ENCODE peak calls at places on chromosomes 13 and 19, in nine cellular contexts. One of them, this sample, is unnamed.
A peak's percentile ranks its signal among the peaks of the same experiment; 100 is the strongest.

GRCh38 chr19:39941615-39942507 is 7.4 kb upstream of the FCGBP start:
- DNase-seq in K562: no peak
- DNase-seq in ovary: no peak
- DNase-seq in A673: peak; percentile 94
- DNase-seq in Daoy: peak; percentile 77
- DNase-seq in B cell: peak; percentile 79
- DNase-seq in GM23248: no peak
- DNase-seq in Right ventricle myocardium inferior: no peak
- DNase-seq in stimulated activated CD4-positive, alpha-beta T cell treated with anti-CD3 and anti-CD28 coated beads, TNF-alpha, amount 100 ng/mL, for 24 hours: no peak
- DNase-seq in this sample: peak; percentile 19

GRCh38 chr13:44759222-44759721 is 183.1 kb upstream of the TSC22D1 start:
- DNase-seq in B cell: no peak
- DNase-seq in GM23248: peak; percentile 16
- DNase-seq in A673: no peak
- DNase-seq in ovary: no peak
- DNase-seq in Daoy: no peak
- DNase-seq in K562: no peak
- DNase-seq in stimulated activated CD4-positive, alpha-beta T cell treated with anti-CD3 and anti-CD28 coated beads, TNF-alpha, amount 100 ng/mL, for 24 hours: no peak
- DNase-seq in Right ventricle myocardium inferior: no peak
- DNase-seq in this sample: no peak

GRCh38 chr19:379796-380195 is 29.2 kb downstream of the C2CD4C start:
- DNase-seq in Daoy: no peak
- DNase-seq in A673: no peak
- DNase-seq in stimulated activated CD4-positive, alpha-beta T cell treated with anti-CD3 and anti-CD28 coated beads, TNF-alpha, amount 100 ng/mL, for 24 hours: no peak
- DNase-seq in B cell: no peak
- DNase-seq in Right ventricle myocardium inferior: no peak
- DNase-seq in K562: no peak
- DNase-seq in GM23248: no peak
- DNase-seq in ovary: no peak
- DNase-seq in this sample: no peak

GRCh38 chr19:10764340-10764894 is 46.5 kb downstream of the DNM2 start:
- DNase-seq in stimulated activated CD4-positive, alpha-beta T cell treated with anti-CD3 and anti-CD28 coated beads, TNF-alpha, amount 100 ng/mL, for 24 hours: no peak
- DNase-seq in GM23248: no peak
- DNase-seq in ovary: no peak
- DNase-seq in K562: no peak
- DNase-seq in A673: no peak
- DNase-seq in Right ventricle myocardium inferior: no peak
- DNase-seq in Daoy: no peak
- DNase-seq in B cell: no peak
- DNase-seq in this sample: no peak

GRCh38 chr19:45920458-45920857 is 5.9 kb upstream of the NANOS2 start:
- DNase-seq in ovary: no peak
- DNase-seq in stimulated activated CD4-positive, alpha-beta T cell treated with anti-CD3 and anti-CD28 coated beads, TNF-alpha, amount 100 ng/mL, for 24 hours: no peak
- DNase-seq in Daoy: no peak
- DNase-seq in B cell: no peak
- DNase-seq in K562: peak; percentile 31
- DNase-seq in A673: no peak
- DNase-seq in Right ventricle myocardium inferior: no peak
- DNase-seq in GM23248: no peak
- DNase-seq in this sample: no peak

GRCh38 chr19:7478843-7479227 is 10.0 kb downstream of the PEX11G start:
- DNase-seq in B cell: no peak
- DNase-seq in Daoy: no peak
- DNase-seq in stimulated activated CD4-positive, alpha-beta T cell treated with anti-CD3 and anti-CD28 coated beads, TNF-alpha, amount 100 ng/mL, for 24 hours: no peak
- DNase-seq in A673: no peak
- DNase-seq in ovary: no peak
- DNase-seq in GM23248: no peak
- DNase-seq in K562: no peak
- DNase-seq in Right ventricle myocardium inferior: no peak
- DNase-seq in this sample: no peak

GRCh38 chr19:8075158-8076086 is 22.9 kb downstream of the CCL25 start:
- DNase-seq in Right ventricle myocardium inferior: no peak
- DNase-seq in stimulated activated CD4-positive, alpha-beta T cell treated with anti-CD3 and anti-CD28 coated beads, TNF-alpha, amount 100 ng/mL, for 24 hours: no peak
- DNase-seq in ovary: no peak
- DNase-seq in B cell: no peak
- DNase-seq in GM23248: peak; percentile 19
- DNase-seq in A673: no peak
- DNase-seq in K562: no peak
- DNase-seq in Daoy: no peak
- DNase-seq in this sample: no peak

GRCh38 chr19:35347171-35347929 is at the start of gene FFAR1:
- DNase-seq in A673: no peak
- DNase-seq in Right ventricle myocardium inferior: no peak
- DNase-seq in K562: no peak
- DNase-seq in GM23248: no peak
- DNase-seq in B cell: peak; percentile 85
- DNase-seq in stimulated activated CD4-positive, alpha-beta T cell treated with anti-CD3 and anti-CD28 coated beads, TNF-alpha, amount 100 ng/mL, for 24 hours: no peak
- DNase-seq in ovary: peak; percentile 15
- DNase-seq in Daoy: no peak
- DNase-seq in this sample: no peak

GRCh38 chr13:51759240-51759639 is 44.7 kb downstream of the DHRS12 start:
- DNase-seq in ovary: no peak
- DNase-seq in B cell: no peak
- DNase-seq in K562: no peak
- DNase-seq in stimulated activated CD4-positive, alpha-beta T cell treated with anti-CD3 and anti-CD28 coated beads, TNF-alpha, amount 100 ng/mL, for 24 hours: no peak
- DNase-seq in Daoy: no peak
- DNase-seq in GM23248: peak; percentile 47
- DNase-seq in A673: no peak
- DNase-seq in Right ventricle myocardium inferior: no peak
- DNase-seq in this sample: no peak

GRCh38 chr19:55344444-55344843 is 4.8 kb downstream of the KMT5C start:
- DNase-seq in B cell: no peak
- DNase-seq in K562: no peak
- DNase-seq in Daoy: no peak
- DNase-seq in GM23248: no peak
- DNase-seq in stimulated activated CD4-positive, alpha-beta T cell treated with anti-CD3 and anti-CD28 coated beads, TNF-alpha, amount 100 ng/mL, for 24 hours: no peak
- DNase-seq in A673: no peak
- DNase-seq in ovary: peak; percentile 30
- DNase-seq in Right ventricle myocardium inferior: no peak
- DNase-seq in this sample: peak; percentile 45

GRCh38 chr13:30047154-30047874 is 196.9 kb upstream of the UBL3 start:
- DNase-seq in stimulated activated CD4-positive, alpha-beta T cell treated with anti-CD3 and anti-CD28 coated beads, TNF-alpha, amount 100 ng/mL, for 24 hours: no peak
- DNase-seq in GM23248: peak; percentile 38
- DNase-seq in K562: no peak
- DNase-seq in Right ventricle myocardium inferior: no peak
- DNase-seq in B cell: no peak
- DNase-seq in A673: no peak
- DNase-seq in ovary: no peak
- DNase-seq in Daoy: peak; percentile 37
- DNase-seq in this sample: no peak

GRCh38 chr13:80337011-80337688 is 3.8 kb downstream of the SPRY2 start:
- DNase-seq in stimulated activated CD4-positive, alpha-beta T cell treated with anti-CD3 and anti-CD28 coated beads, TNF-alpha, amount 100 ng/mL, for 24 hours: no peak
- DNase-seq in A673: no peak
- DNase-seq in ovary: no peak
- DNase-seq in Right ventricle myocardium inferior: no peak
- DNase-seq in GM23248: peak; percentile 30
- DNase-seq in B cell: no peak
- DNase-seq in K562: no peak
- DNase-seq in Daoy: no peak
- DNase-seq in this sample: no peak

GRCh38 chr13:106610511-106610910 is 42.6 kb upstream of the ARGLU1 start:
- DNase-seq in Right ventricle myocardium inferior: no peak
- DNase-seq in K562: no peak
- DNase-seq in Daoy: peak; percentile 6
- DNase-seq in ovary: no peak
- DNase-seq in A673: no peak
- DNase-seq in B cell: no peak
- DNase-seq in GM23248: peak; percentile 81
- DNase-seq in stimulated activated CD4-positive, alpha-beta T cell treated with anti-CD3 and anti-CD28 coated beads, TNF-alpha, amount 100 ng/mL, for 24 hours: no peak
- DNase-seq in this sample: no peak

GRCh38 chr19:17420267-17420924 is 549 bp downstream of the MVB12A start:
- DNase-seq in Right ventricle myocardium inferior: no peak
- DNase-seq in Daoy: peak; percentile 63
- DNase-seq in stimulated activated CD4-positive, alpha-beta T cell treated with anti-CD3 and anti-CD28 coated beads, TNF-alpha, amount 100 ng/mL, for 24 hours: no peak
- DNase-seq in K562: peak; percentile 32
- DNase-seq in ovary: peak; percentile 71
- DNase-seq in B cell: peak; percentile 44
- DNase-seq in GM23248: peak; percentile 50
- DNase-seq in A673: no peak
- DNase-seq in this sample: peak; percentile 55

GRCh38 chr19:57675881-57676280 is 5.9 kb upstream of the ZNF551 start:
- DNase-seq in Daoy: no peak
- DNase-seq in K562: no peak
- DNase-seq in stimulated activated CD4-positive, alpha-beta T cell treated with anti-CD3 and anti-CD28 coated beads, TNF-alpha, amount 100 ng/mL, for 24 hours: no peak
- DNase-seq in A673: no peak
- DNase-seq in Right ventricle myocardium inferior: no peak
- DNase-seq in B cell: no peak
- DNase-seq in GM23248: peak; percentile 91
- DNase-seq in ovary: no peak
- DNase-seq in this sample: no peak

GRCh38 chr19:44848036-44848804 is 2.1 kb downstream of the NECTIN2 start:
- DNase-seq in B cell: peak; percentile 35
- DNase-seq in Right ventricle myocardium inferior: no peak
- DNase-seq in Daoy: peak; percentile 69
- DNase-seq in K562: peak; percentile 41
- DNase-seq in ovary: peak; percentile 62
- DNase-seq in GM23248: peak; percentile 85
- DNase-seq in A673: peak; percentile 90
- DNase-seq in stimulated activated CD4-positive, alpha-beta T cell treated with anti-CD3 and anti-CD28 coated beads, TNF-alpha, amount 100 ng/mL, for 24 hours: no peak
- DNase-seq in this sample: peak; percentile 38

GRCh38 chr19:28386080-28386869 is 826.7 kb downstream of the UQCRFS1 start:
- DNase-seq in A673: no peak
- DNase-seq in Daoy: no peak
- DNase-seq in stimulated activated CD4-positive, alpha-beta T cell treated with anti-CD3 and anti-CD28 coated beads, TNF-alpha, amount 100 ng/mL, for 24 hours: no peak
- DNase-seq in ovary: no peak
- DNase-seq in GM23248: no peak
- DNase-seq in K562: no peak
- DNase-seq in Right ventricle myocardium inferior: no peak
- DNase-seq in B cell: no peak
- DNase-seq in this sample: no peak

GRCh38 chr19:15237759-15238638 is 5.8 kb upstream of the EPHX3 start:
- DNase-seq in Daoy: no peak
- DNase-seq in A673: no peak
- DNase-seq in stimulated activated CD4-positive, alpha-beta T cell treated with anti-CD3 and anti-CD28 coated beads, TNF-alpha, amount 100 ng/mL, for 24 hours: no peak
- DNase-seq in Right ventricle myocardium inferior: no peak
- DNase-seq in B cell: no peak
- DNase-seq in GM23248: no peak
- DNase-seq in ovary: no peak
- DNase-seq in K562: no peak
- DNase-seq in this sample: no peak

GRCh38 chr13:22696433-22696832 is 484.3 kb upstream of the SGCG start:
- DNase-seq in Daoy: no peak
- DNase-seq in B cell: no peak
- DNase-seq in K562: no peak
- DNase-seq in A673: no peak
- DNase-seq in Right ventricle myocardium inferior: no peak
- DNase-seq in stimulated activated CD4-positive, alpha-beta T cell treated with anti-CD3 and anti-CD28 coated beads, TNF-alpha, amount 100 ng/mL, for 24 hours: no peak
- DNase-seq in ovary: no peak
- DNase-seq in GM23248: no peak
- DNase-seq in this sample: peak; percentile 45

GRCh38 chr19:18507727-18508440 is 14.0 kb downstream of the ELL start:
- DNase-seq in GM23248: no peak
- DNase-seq in A673: no peak
- DNase-seq in Daoy: no peak
- DNase-seq in Right ventricle myocardium inferior: no peak
- DNase-seq in stimulated activated CD4-positive, alpha-beta T cell treated with anti-CD3 and anti-CD28 coated beads, TNF-alpha, amount 100 ng/mL, for 24 hours: no peak
- DNase-seq in B cell: no peak
- DNase-seq in ovary: no peak
- DNase-seq in K562: no peak
- DNase-seq in this sample: peak; percentile 70

GRCh38 chr13:109783447-109783814 is 3.0 kb downstream of the IRS2 start:
- DNase-seq in K562: no peak
- DNase-seq in B cell: no peak
- DNase-seq in stimulated activated CD4-positive, alpha-beta T cell treated with anti-CD3 and anti-CD28 coated beads, TNF-alpha, amount 100 ng/mL, for 24 hours: no peak
- DNase-seq in Right ventricle myocardium inferior: no peak
- DNase-seq in ovary: peak; percentile 53
- DNase-seq in GM23248: no peak
- DNase-seq in A673: peak; percentile 82
- DNase-seq in Daoy: no peak
- DNase-seq in this sample: no peak

GRCh38 chr13:63435668-63436275 is 2020.1 kb upstream of the PCDH20 start:
- DNase-seq in Daoy: no peak
- DNase-seq in B cell: no peak
- DNase-seq in K562: no peak
- DNase-seq in Right ventricle myocardium inferior: no peak
- DNase-seq in A673: no peak
- DNase-seq in GM23248: peak; percentile 51
- DNase-seq in stimulated activated CD4-positive, alpha-beta T cell treated with anti-CD3 and anti-CD28 coated beads, TNF-alpha, amount 100 ng/mL, for 24 hours: no peak
- DNase-seq in ovary: no peak
- DNase-seq in this sample: peak; percentile 40

GRCh38 chr19:29976151-29976943 is 34.3 kb downstream of the URI1 start:
- DNase-seq in ovary: no peak
- DNase-seq in A673: no peak
- DNase-seq in B cell: no peak
- DNase-seq in K562: no peak
- DNase-seq in Right ventricle myocardium inferior: no peak
- DNase-seq in GM23248: no peak
- DNase-seq in stimulated activated CD4-positive, alpha-beta T cell treated with anti-CD3 and anti-CD28 coated beads, TNF-alpha, amount 100 ng/mL, for 24 hours: no peak
- DNase-seq in Daoy: no peak
- DNase-seq in this sample: no peak

GRCh38 chr19:6416658-6417405 is 7.8 kb downstream of the KHSRP start:
- DNase-seq in Daoy: no peak
- DNase-seq in B cell: no peak
- DNase-seq in A673: no peak
- DNase-seq in stimulated activated CD4-positive, alpha-beta T cell treated with anti-CD3 and anti-CD28 coated beads, TNF-alpha, amount 100 ng/mL, for 24 hours: no peak
- DNase-seq in Right ventricle myocardium inferior: peak; percentile 54
- DNase-seq in GM23248: no peak
- DNase-seq in K562: no peak
- DNase-seq in ovary: no peak
- DNase-seq in this sample: no peak

GRCh38 chr19:55626350-55626749 is 2.0 kb upstream of the ZNF784 start:
- DNase-seq in B cell: no peak
- DNase-seq in ovary: no peak
- DNase-seq in Right ventricle myocardium inferior: no peak
- DNase-seq in Daoy: no peak
- DNase-seq in stimulated activated CD4-positive, alpha-beta T cell treated with anti-CD3 and anti-CD28 coated beads, TNF-alpha, amount 100 ng/mL, for 24 hours: no peak
- DNase-seq in K562: no peak
- DNase-seq in A673: no peak
- DNase-seq in GM23248: no peak
- DNase-seq in this sample: no peak

GRCh38 chr13:79710376-79710775 is 229.4 kb downstream of the NDFIP2 start:
- DNase-seq in A673: peak; percentile 85
- DNase-seq in Right ventricle myocardium inferior: no peak
- DNase-seq in B cell: no peak
- DNase-seq in ovary: no peak
- DNase-seq in K562: no peak
- DNase-seq in GM23248: peak; percentile 78
- DNase-seq in Daoy: peak; percentile 16
- DNase-seq in stimulated activated CD4-positive, alpha-beta T cell treated with anti-CD3 and anti-CD28 coated beads, TNF-alpha, amount 100 ng/mL, for 24 hours: no peak
- DNase-seq in this sample: no peak